ENCODE peak calls at places on chromosomes 13 and 19, in five cellular contexts. Q, G, D, N and C are unnamed samples.

GRCh38 chr19:2391118-2391725 is 31.2 kb downstream of the TMPRSS9 start:
- DNase-seq in Q (no peak), G (peak; percentile 66), D (no peak), N (no peak), C (peak; percentile 67)

GRCh38 chr19:35107541-35107939 is 8.1 kb upstream of the FXYD3 start:
- DNase-seq in Q (no peak), G (peak; percentile 78), D (no peak), N (no peak), C (no peak)

GRCh38 chr19:9789066-9789465 is 20.5 kb upstream of the ZNF846 start:
- DNase-seq in Q (no peak), G (no peak), D (no peak), N (no peak), C (no peak)

GRCh38 chr19:41234512-41235208 is 15.6 kb downstream of the AXL start:
- DNase-seq in Q (no peak), G (no peak), D (no peak), N (no peak), C (no peak)

GRCh38 chr19:17909017-17909732 is 23.6 kb upstream of the CCDC124 start:
- DNase-seq in Q (no peak), G (no peak), D (no peak), N (peak; percentile 47), C (no peak)

GRCh38 chr19:5743640-5744039 is 23.2 kb downstream of the CATSPERD start:
- DNase-seq in Q (no peak), G (no peak), D (no peak), N (no peak), C (no peak)

GRCh38 chr19:49712397-49712859 is 21.5 kb downstream of the CPT1C start:
- DNase-seq in Q (peak; percentile 26), G (peak; percentile 92), D (no peak), N (peak; percentile 92), C (peak; percentile 47)

GRCh38 chr13:50122465-50122864 is 107.2 kb downstream of the KCNRG start:
- DNase-seq in Q (no peak), G (no peak), D (no peak), N (no peak), C (no peak)

GRCh38 chr19:35041548-35042055 is at the start of gene HPN:
- DNase-seq in Q (no peak), G (no peak), D (no peak), N (peak; percentile 86), C (no peak)

GRCh38 chr13:82560889-82561288 is 1321.4 kb downstream of the SLITRK1 start:
- DNase-seq in Q (no peak), G (no peak), D (no peak), N (no peak), C (no peak)

GRCh38 chr19:49749771-49750170 is 13.3 kb downstream of the TSKS start:
- DNase-seq in Q (no peak), G (no peak), D (no peak), N (no peak), C (no peak)

GRCh38 chr19:7242601-7243258 is 51.5 kb downstream of the INSR start:
- DNase-seq in Q (peak; percentile 76), G (no peak), D (no peak), N (no peak), C (no peak)

GRCh38 chr19:17469092-17469370 is 1.3 kb upstream of the SLC27A1 start:
- DNase-seq in Q (no peak), G (no peak), D (no peak), N (no peak), C (no peak)

GRCh38 chr13:39682310-39682709 is 26.8 kb downstream of the COG6 start:
- DNase-seq in Q (no peak), G (no peak), D (no peak), N (no peak), C (no peak)

GRCh38 chr13:110259651-110260050 is 47.3 kb downstream of the COL4A1 start:
- DNase-seq in Q (no peak), G (no peak), D (peak; percentile 21), N (no peak), C (no peak)

GRCh38 chr13:75372517-75372916 is 109.5 kb downstream of the TBC1D4 start:
- DNase-seq in Q (no peak), G (no peak), D (no peak), N (no peak), C (peak; percentile 69)

GRCh38 chr13:84686458-84686857 is 804.2 kb upstream of the SLITRK1 start:
- DNase-seq in Q (no peak), G (no peak), D (no peak), N (no peak), C (no peak)

GRCh38 chr19:15448778-15449619 is 757 bp downstream of the WIZ start:
- DNase-seq in Q (no peak), G (no peak), D (no peak), N (peak; percentile 67), C (no peak)

GRCh38 chr13:34941835-34942731 is at the start of gene NBEA:
- DNase-seq in Q (peak; percentile 87), G (peak; percentile 46), D (peak; percentile 91), N (peak; percentile 98), C (peak; percentile 49)

GRCh38 chr19:11995174-11995573 is 30.3 kb downstream of the ZNF763 start:
- DNase-seq in Q (no peak), G (no peak), D (no peak), N (no peak), C (peak; percentile 33)

GRCh38 chr13:97853550-97853949 is 99.9 kb upstream of the IPO5 start:
- DNase-seq in Q (no peak), G (no peak), D (no peak), N (no peak), C (no peak)

GRCh38 chr19:3746371-3747056 is 15.0 kb downstream of the APBA3 start:
- DNase-seq in Q (no peak), G (no peak), D (no peak), N (no peak), C (no peak)

GRCh38 chr19:18306903-18307681 is 15.8 kb downstream of the LSM4 start:
- DNase-seq in Q (no peak), G (no peak), D (no peak), N (no peak), C (no peak)

GRCh38 chr13:57629821-57630235 is 1.7 kb upstream of the PCDH17 start:
- DNase-seq in Q (peak; percentile 81), G (no peak), D (peak; percentile 95), N (peak; percentile 97), C (peak; percentile 47)
- TF ChIP-seq POLR2A in Q (peak; percentile 95), G (no peak), D (no peak), N (no peak), C (no peak)

GRCh38 chr13:40799508-40799907 is 10.1 kb downstream of the SLC25A15 start:
- DNase-seq in Q (no peak), G (no peak), D (no peak), N (no peak), C (no peak)

GRCh38 chr13:40803316-40803715 is 13.9 kb downstream of the SLC25A15 start:
- DNase-seq in Q (no peak), G (no peak), D (no peak), N (no peak), C (no peak)

GRCh38 chr13:40800559-40800958 is 11.1 kb downstream of the SLC25A15 start:
- DNase-seq in Q (no peak), G (no peak), D (peak; percentile 23), N (no peak), C (no peak)

GRCh38 chr13:40798380-40798779 is 9.0 kb downstream of the SLC25A15 start:
- DNase-seq in Q (no peak), G (no peak), D (no peak), N (no peak), C (peak; percentile 41)

DNA sequence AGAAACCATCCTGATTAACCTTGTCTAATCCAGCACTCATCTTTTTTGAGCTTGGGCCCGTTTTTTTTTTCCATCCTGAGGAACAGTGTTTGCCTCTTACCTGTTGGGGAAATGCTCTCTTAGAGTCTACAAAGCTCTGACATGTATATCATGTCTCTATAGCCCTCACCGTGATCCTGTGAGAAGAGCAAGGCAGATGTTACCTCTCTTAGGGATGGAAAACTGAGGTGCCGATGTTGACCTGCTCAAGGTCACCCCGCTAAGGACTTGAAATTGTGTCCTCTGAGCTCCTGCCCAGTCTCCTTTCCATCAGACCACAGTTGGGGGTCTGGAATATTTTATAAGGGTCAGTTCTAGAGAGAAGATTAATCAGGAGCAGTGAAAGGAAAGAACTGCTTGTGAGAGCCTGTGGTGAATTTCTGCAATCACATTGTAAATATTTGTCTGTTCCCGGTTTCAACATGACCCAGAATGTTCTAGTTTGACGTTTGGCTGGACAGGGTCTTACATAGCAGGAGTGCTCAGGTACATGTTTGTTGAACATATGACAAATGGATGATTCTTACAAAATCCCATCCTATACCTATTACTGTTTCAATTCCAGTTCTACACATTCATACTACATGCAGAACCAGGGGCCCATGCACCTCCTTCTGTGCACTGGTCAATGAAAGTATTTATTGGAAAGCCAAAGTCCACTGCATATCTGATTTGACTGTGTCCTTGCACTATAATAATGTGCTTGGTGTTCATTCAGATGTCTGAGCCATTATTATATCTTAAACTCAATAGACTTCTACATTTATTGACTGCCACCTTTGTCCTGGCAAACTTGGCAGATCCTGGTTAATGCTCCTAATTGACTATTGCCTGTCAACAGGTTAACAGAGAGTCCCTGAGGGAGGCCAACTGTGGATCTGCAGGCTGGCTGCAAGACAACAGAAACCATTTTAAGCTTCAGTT is 12.1 kb downstream of the SLC25A15 start:
- DNase-seq in Q (no peak), G (no peak), D (peak; percentile 17), N (no peak), C (no peak)
- TF ChIP-seq POLR2A in Q (no peak), G (no peak), D (no peak), N (no peak), C (no peak)

GRCh38 chr19:868458-869244 is 9.2 kb downstream of the CFD start:
- DNase-seq in Q (no peak), G (no peak), D (no peak), N (no peak), C (no peak)
- TF ChIP-seq POLR2A in Q (no peak), G (peak; percentile 50), D (no peak), N (no peak), C (no peak)

GRCh38 chr19:56121180-56122167 is at the start of gene ZNF787:
- DNase-seq in Q (peak; percentile 98), G (peak; percentile 96), D (peak; percentile 99), N (peak; percentile 99), C (peak; percentile 98)
- TF ChIP-seq POLR2A in Q (no peak), G (no peak), D (no peak), N (peak; percentile 46), C (peak; percentile 73)